ENCODE peak calls at places on chromosomes 13 and 19, in four cellular contexts. F is hepatocyte, M is neuronal stem cell, O is PC-3. G is an unnamed sample.

GRCh38 chr13:80903911-80904310 is 563.0 kb upstream of the SPRY2 start:
- DNase-seq in M (no peak), O (no peak), F (no peak), G (no peak)

GRCh38 chr13:67769063-67769986 is 539.2 kb upstream of the PCDH9 start:
- DNase-seq in F (no peak), M (no peak), O (no peak), G (no peak)

GRCh38 chr19:47107201-47107952 is 6.2 kb downstream of the ZC3H4 start:
- DNase-seq in O (peak; percentile 78), F (peak; percentile 72), M (no peak), G (no peak)

GRCh38 chr19:16386619-16387240 is 62.1 kb downstream of the KLF2 start:
- DNase-seq in M (peak; percentile 27), O (peak; percentile 60), F (peak; percentile 72), G (peak; percentile 95)

GRCh38 chr13:99258210-99258860 is at the start of gene GPR18:
- DNase-seq in M (no peak), F (no peak), O (no peak), G (no peak)

GRCh38 chr13:39675904-39676303 is 20.4 kb downstream of the COG6 start:
- DNase-seq in M (no peak), O (no peak), F (no peak), G (no peak)

GRCh38 chr19:37304884-37305255 is 66.0 kb upstream of the ZNF527 start:
- DNase-seq in O (no peak), M (no peak), F (no peak), G (peak; percentile 37)

GRCh38 chr13:48038763-48039162 is 1.2 kb downstream of the NUDT15 start:
- DNase-seq in F (no peak), M (no peak), O (peak; percentile 3), G (no peak)

GRCh38 chr19:50648659-50649058 is 586 bp upstream of the C19orf81 start:
- DNase-seq in M (no peak), O (no peak), F (no peak), G (no peak)

GRCh38 chr13:100063333-100063732 is 25.6 kb upstream of the PCCA start:
- DNase-seq in F (no peak), M (no peak), O (no peak), G (no peak)

GRCh38 chr19:38389957-38390924 is 1.7 kb downstream of the SPRED3 start:
- DNase-seq in F (no peak), M (no peak), O (no peak), G (peak; percentile 90)

GRCh38 chr19:1009043-1009975 is 9.1 kb downstream of the GRIN3B start:
- DNase-seq in F (no peak), O (no peak), M (no peak), G (peak; percentile 99)

GRCh38 chr13:45796421-45796960 is 55.1 kb downstream of the SIAH3 start:
- DNase-seq in O (no peak), M (no peak), F (no peak), G (no peak)

GRCh38 chr13:95301135-95301946 is at the start of gene ABCC4:
- DNase-seq in M (peak; percentile 73), F (peak; percentile 90), O (peak; percentile 75), G (peak; percentile 98)

GRCh38 chr13:26386026-26386425 is 132.1 kb downstream of the CDK8 start:
- DNase-seq in F (no peak), O (peak; percentile 57), M (no peak), G (no peak)

GRCh38 chr13:65907656-65908441 is 1322.3 kb downstream of the PCDH9 start:
- DNase-seq in M (no peak), F (no peak), O (peak; percentile 23), G (no peak)

GRCh38 chr19:39727070-39727800 is 10.6 kb downstream of the CLC start:
- DNase-seq in M (no peak), F (no peak), O (no peak), G (no peak)

GRCh38 chr19:56637976-56638555 is 4.9 kb upstream of the SMIM17 start:
- DNase-seq in O (peak; percentile 76), F (peak; percentile 70), M (peak; percentile 90), G (peak; percentile 93)

GRCh38 chr19:58558066-58558622 is at the start of gene UBE2M:
- DNase-seq in F (peak; percentile 96), M (no peak), O (no peak), G (no peak)

GRCh38 chr13:80082396-80083096 is 258.4 kb downstream of the SPRY2 start:
- DNase-seq in M (no peak), F (no peak), O (peak; percentile 34), G (no peak)

GRCh38 chr13:32086366-32086765 is 54.8 kb downstream of the FRY start:
- DNase-seq in F (no peak), O (no peak), M (no peak), G (no peak)

GRCh38 chr13:75812751-75813181 is 176.6 kb downstream of the LMO7 start:
- DNase-seq in F (peak; percentile 19), M (no peak), O (no peak), G (no peak)

GRCh38 chr19:30229524-30230174 is 142.5 kb upstream of the ZNF536 start:
- DNase-seq in O (no peak), F (peak; percentile 34), M (no peak), G (no peak)

GRCh38 chr19:7579182-7579581 is 16.5 kb upstream of the CAMSAP3 start:
- DNase-seq in M (no peak), F (no peak), O (no peak), G (peak; percentile 23)

GRCh38 chr13:50421457-50422130 is 406.4 kb downstream of the KCNRG start:
- DNase-seq in F (no peak), O (peak; percentile 69), M (no peak), G (no peak)

GRCh38 chr13:29508874-29509249 is 86.6 kb downstream of the SLC7A1 start:
- DNase-seq in M (no peak), F (no peak), O (no peak), G (no peak)

GRCh38 chr19:33758541-33759013 is 38.1 kb upstream of the KCTD15 start:
- DNase-seq in M (no peak), O (no peak), F (no peak), G (peak; percentile 68)

GRCh38 chr19:44308011-44308410 is 3.2 kb upstream of the ZNF235 start:
- DNase-seq in F (no peak), O (peak; percentile 14), M (no peak), G (no peak)

GRCh38 chr13:79749985-79750551 is 269.1 kb downstream of the NDFIP2 start:
- DNase-seq in M (peak; percentile 21), O (peak; percentile 28), F (peak; percentile 62), G (no peak)

GRCh38 chr13:43303040-43303729 is 279.8 kb downstream of the DNAJC15 start:
- DNase-seq in F (peak; percentile 83), O (peak; percentile 50), M (peak; percentile 42), G (peak; percentile 86)

GRCh38 chr19:13902993-13903555 is 2.8 kb downstream of the BRME1 start:
- DNase-seq in O (peak; percentile 54), F (no peak), M (no peak), G (peak; percentile 51)

GRCh38 chr13:72728290-72728605 is 525 bp downstream of the BORA start:
- DNase-seq in O (no peak), M (no peak), F (no peak), G (no peak)

GRCh38 chr19:48999481-49000325 is 6.0 kb downstream of the RUVBL2 start:
- DNase-seq in O (peak; percentile 51), M (peak; percentile 65), F (peak; percentile 79), G (peak; percentile 93)

GRCh38 chr19:38273499-38273898 is 9.1 kb downstream of the SPINT2 start:
- DNase-seq in F (peak; percentile 59), M (no peak), O (no peak), G (peak; percentile 39)

DNA sequence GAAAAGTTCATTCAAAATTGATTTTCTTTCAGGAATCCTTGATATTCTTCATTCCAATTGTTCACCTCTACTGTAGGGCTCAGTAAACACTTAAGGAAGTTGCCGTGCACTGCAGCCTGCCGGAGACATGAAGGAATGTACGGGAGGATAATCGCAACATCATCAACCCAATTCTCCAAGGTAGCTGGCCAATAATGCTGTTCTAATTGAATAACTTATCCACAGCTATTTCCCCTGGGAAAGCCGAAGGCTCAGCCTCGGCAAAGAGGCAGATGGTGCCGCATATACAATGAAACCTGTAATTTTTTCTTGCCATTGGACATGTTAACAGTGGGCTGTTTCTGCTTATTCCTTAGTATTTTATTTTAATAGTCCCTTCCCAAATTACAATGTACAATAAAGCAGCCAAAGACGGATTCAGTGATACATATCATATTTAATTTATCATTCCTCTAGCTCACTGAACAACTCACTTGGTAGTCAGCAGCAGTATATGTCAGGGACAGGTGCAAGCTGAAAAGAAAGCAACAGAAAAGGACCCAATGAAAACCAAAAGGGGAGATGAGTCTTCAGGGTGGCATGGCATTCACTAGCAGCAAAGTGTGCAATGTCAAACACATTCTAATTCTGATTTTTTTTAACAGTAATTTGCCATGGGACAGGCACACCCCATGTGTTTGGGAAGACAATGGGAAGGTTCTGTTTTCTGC is 420.5 kb upstream of the KLF12 start:
- DNase-seq in M (no peak), F (no peak), O (no peak), G (peak; percentile 30)
- H3K4me2 ChIP-seq in M (no peak overlapping the region), F (no peak overlapping the region), O (no peak overlapping the region), G (no peak overlapping the region)

GRCh38 chr13:42039946-42040729 is 8.3 kb upstream of the DGKH start:
- DNase-seq in M (peak; percentile 77), F (peak; percentile 93), O (peak; percentile 76), G (peak; percentile 99)
- H3K4me2 ChIP-seq in M (peak overlapping the region; percentile 96), F (peak overlapping the region; percentile 74), O (peak overlapping the region; percentile 91), G (peak overlapping the region; percentile 88)

DNA sequence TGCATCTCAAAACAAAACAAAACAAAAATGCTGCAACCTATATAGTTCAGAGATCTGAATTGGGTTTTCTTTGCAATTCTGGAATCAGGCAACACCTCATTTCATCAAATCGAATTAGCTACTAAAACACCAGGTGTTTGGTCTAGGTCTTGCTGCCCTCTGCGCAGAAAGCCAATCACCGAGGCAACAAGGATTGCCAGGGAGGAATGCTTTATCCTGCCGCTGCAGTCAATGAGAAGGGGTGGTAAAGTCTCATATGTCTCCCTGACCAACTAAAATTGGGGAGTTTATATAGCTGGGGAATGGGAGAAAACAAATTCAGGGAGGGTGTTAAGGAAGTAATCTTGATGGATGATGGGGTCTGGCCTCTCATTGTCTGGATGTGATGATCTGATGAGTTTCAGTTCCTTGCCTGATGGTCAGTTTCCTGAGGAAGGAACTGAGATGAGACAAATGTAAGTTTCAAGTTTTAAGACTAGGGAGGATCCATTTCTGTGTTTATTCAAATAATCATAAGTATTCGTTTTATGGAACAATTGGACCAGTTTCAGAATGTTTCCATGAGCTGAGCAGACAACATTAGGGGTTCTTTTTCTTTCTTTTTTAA is 5.0 kb upstream of the YJU2 start:
- DNase-seq in O (no peak), F (no peak), M (no peak), G (no peak)
- H3K4me2 ChIP-seq in O (no peak overlapping the region), F (no peak overlapping the region), M (no peak overlapping the region), G (no peak overlapping the region)

DNA sequence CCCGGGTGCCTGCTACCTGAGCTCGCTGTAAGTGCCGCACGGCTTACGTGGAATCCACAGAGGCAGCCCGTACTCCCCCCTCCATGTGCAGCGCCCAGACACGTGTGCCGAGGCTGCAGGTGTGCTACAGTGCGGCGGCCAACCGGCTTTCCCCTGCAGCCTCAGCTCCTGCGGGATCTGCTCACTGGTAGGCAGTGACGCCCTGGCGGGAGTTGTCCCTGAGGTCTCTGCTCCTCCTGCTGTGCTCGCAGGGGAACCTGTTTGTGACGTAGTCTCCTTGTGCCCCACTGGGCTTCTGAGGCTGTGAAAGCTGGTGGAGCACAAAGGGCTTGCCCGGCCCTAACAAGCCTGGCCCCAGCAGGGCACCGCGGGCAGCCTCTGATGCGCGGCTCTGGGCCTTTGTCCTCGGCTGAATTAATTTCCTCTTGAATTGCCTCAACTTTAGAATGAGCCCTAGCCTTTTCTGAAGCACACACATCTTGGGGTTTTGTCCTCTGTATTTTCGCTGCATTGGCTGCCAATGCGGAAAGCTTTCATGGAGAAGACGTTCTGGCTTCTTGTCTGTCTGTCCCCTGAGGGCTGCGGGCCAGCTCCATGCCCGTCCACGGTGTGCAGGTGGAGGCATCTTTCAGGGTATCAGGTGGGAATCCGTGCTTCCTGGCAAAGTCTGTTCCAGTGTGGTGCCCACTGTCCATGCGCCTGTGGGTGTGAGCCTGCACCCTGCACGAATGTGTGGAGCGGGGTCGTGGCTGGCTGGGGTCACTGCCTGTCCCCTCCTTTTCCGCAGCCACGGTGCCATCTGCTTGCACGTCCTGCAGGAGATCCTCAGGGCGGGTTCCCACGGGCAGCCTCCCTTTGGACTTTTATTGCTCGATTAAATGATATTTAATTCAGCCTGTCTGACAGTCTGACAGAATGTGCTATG is 77.3 kb upstream of the MCF2L start:
- DNase-seq in F (peak; percentile 41), O (no peak), M (peak; percentile 76), G (peak; percentile 90)
- H3K4me2 ChIP-seq in F (peak overlapping the region; percentile 99), O (no peak overlapping the region), M (peak overlapping the region; percentile 41), G (no peak overlapping the region)

G was measured in osteoblast.